ENCODE peak calls at places on chromosomes 5 and 9, in seven cellular contexts. C, K, X, Z, M, R and F are unnamed samples.

GRCh38 chr5:50749873-50750272 is 83.4 kb downstream of the PARP8 start:
- DNase-seq in R (no peak), K (no peak), M (no peak), X (no peak), C (no peak), Z (no peak), F (no peak)

GRCh38 chr5:72470817-72471216 is 36.4 kb downstream of the ZNF366 start:
- DNase-seq in Z (no peak), K (no peak), M (no peak), R (no peak), C (no peak), X (no peak), F (peak; percentile 55)

GRCh38 chr5:149641000-149641576 is 59.8 kb downstream of the ARHGEF37 start:
- DNase-seq in K (no peak), R (no peak), C (no peak), Z (no peak), M (peak; percentile 85), X (peak; percentile 67), F (peak; percentile 41)

GRCh38 chr5:140140435-140140834 is 14.7 kb downstream of the IGIP start:
- DNase-seq in X (no peak), R (no peak), C (no peak), K (no peak), Z (no peak), M (no peak), F (peak; percentile 38)

GRCh38 chr5:88675758-88676636 is 207.0 kb downstream of the MEF2C start:
- DNase-seq in X (peak; percentile 29), Z (no peak), M (no peak), C (peak; percentile 78), K (peak; percentile 34), R (no peak), F (no peak)

GRCh38 chr9:3845549-3845948 is 319.7 kb upstream of the RFX3 start:
- DNase-seq in Z (no peak), M (no peak), K (no peak), X (no peak), R (no peak), C (no peak), F (no peak)

GRCh38 chr9:134544388-134545212 is 97.0 kb upstream of the COL5A1 start:
- DNase-seq in C (no peak), X (no peak), K (no peak), M (peak; percentile 15), Z (no peak), R (peak; percentile 36), F (no peak)

GRCh38 chr9:73869261-73869660 is 627.9 kb upstream of the RORB start:
- DNase-seq in M (peak; percentile 13), K (no peak), C (no peak), X (peak; percentile 25), R (no peak), Z (peak; percentile 30), F (no peak)

GRCh38 chr9:126754436-126755324 is 50.2 kb upstream of the ZBTB43 start:
- DNase-seq in X (no peak), Z (no peak), C (no peak), M (no peak), K (no peak), R (no peak), F (no peak)

GRCh38 chr5:167081561-167081960 is 1209.9 kb upstream of the WWC1 start:
- DNase-seq in X (no peak), K (no peak), C (peak; percentile 32), Z (no peak), M (no peak), R (no peak), F (no peak)

GRCh38 chr5:95985249-95985648 is 23.6 kb upstream of the ELL2 start:
- DNase-seq in K (no peak), R (no peak), M (no peak), Z (no peak), X (no peak), C (no peak), F (no peak)

GRCh38 chr9:136138566-136138965 is 19.9 kb upstream of the TMEM250 start:
- DNase-seq in K (peak; percentile 63), X (peak; percentile 81), Z (no peak), M (peak; percentile 44), C (peak; percentile 69), R (peak; percentile 66), F (no peak)

GRCh38 chr9:38771593-38771992 is 51.7 kb upstream of the FAM240B start:
- DNase-seq in C (peak; percentile 58), X (no peak), R (no peak), K (no peak), M (no peak), Z (no peak), F (no peak)

GRCh38 chr9:129656795-129657390 is 8.6 kb upstream of the PRRX2 start:
- DNase-seq in X (no peak), C (no peak), Z (no peak), K (peak; percentile 39), M (peak; percentile 31), R (no peak), F (no peak)
- TF ChIP-seq JUND in X (peak; percentile 74), C (no peak), Z (no peak), K (no peak), M (no peak), R (no peak), F (no peak)

GRCh38 chr5:141969783-141970741 is 1.2 kb downstream of the RNF14 start:
- DNase-seq in Z (peak; percentile 57), X (peak; percentile 90), C (no peak), R (no peak), M (no peak), K (no peak), F (no peak)
- TF ChIP-seq JUND in Z (no peak), X (no peak), C (no peak), R (no peak), M (no peak), K (no peak), F (no peak)

GRCh38 chr9:114049453-114050225 is 28.5 kb downstream of the AMBP start:
- DNase-seq in M (no peak), C (no peak), Z (no peak), K (no peak), R (no peak), X (no peak), F (no peak)

GRCh38 chr9:114051706-114052105 is 26.4 kb downstream of the AMBP start:
- DNase-seq in X (no peak), Z (no peak), C (no peak), M (no peak), R (no peak), K (no peak), F (no peak)

GRCh38 chr9:114050646-114051045 is 27.5 kb downstream of the AMBP start:
- DNase-seq in Z (no peak), R (no peak), M (no peak), K (no peak), X (no peak), C (no peak), F (no peak)

GRCh38 chr9:114050226-114050568 is 27.9 kb downstream of the AMBP start:
- DNase-seq in Z (no peak), C (no peak), R (no peak), X (no peak), K (no peak), M (no peak), F (no peak)

DNA sequence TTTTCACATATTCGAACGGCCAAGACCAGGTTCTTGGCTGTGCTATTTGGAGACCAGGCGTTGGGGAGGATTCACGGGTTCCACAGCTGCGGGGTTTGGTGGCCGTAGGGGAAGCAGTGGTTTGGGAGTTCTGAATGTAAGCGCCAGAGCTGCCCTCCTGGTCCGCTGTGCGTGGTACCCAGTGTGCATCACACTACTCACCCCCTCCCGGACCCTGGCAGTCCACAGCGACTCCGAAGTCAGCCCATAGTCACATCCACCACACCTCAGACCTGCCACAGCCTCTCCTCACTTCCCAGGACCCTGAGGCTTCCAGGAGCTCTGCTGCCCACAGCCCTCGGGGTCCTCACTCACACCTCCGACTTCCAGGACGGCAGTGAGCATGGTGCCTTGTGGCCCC is 26.8 kb downstream of the AMBP start:
- DNase-seq in C (no peak), Z (no peak), X (no peak), R (no peak), M (no peak), K (no peak), F (no peak)
- TF ChIP-seq JUND in C (no peak), Z (no peak), X (no peak), R (no peak), M (no peak), K (no peak), F (no peak)

GRCh38 chr5:9818340-9818845 is 188.2 kb upstream of the TAS2R1 start:
- DNase-seq in Z (no peak), R (no peak), X (no peak), K (no peak), M (no peak), C (no peak), F (no peak)
- TF ChIP-seq JUND in Z (no peak), R (no peak), X (no peak), K (no peak), M (no peak), C (no peak), F (no peak)

GRCh38 chr5:109412981-109413402 is 3.2 kb upstream of the PJA2 start:
- DNase-seq in X (no peak), M (peak; percentile 64), Z (no peak), K (no peak), R (no peak), C (no peak), F (no peak)
- TF ChIP-seq JUND in X (no peak), M (no peak), Z (no peak), K (no peak), R (no peak), C (no peak), F (no peak)

GRCh38 chr5:157150995-157151394 is 8.3 kb upstream of the MED7 start:
- DNase-seq in C (no peak), R (no peak), X (no peak), M (no peak), K (no peak), Z (no peak), F (no peak)

GRCh38 chr5:157143127-157143959 is 678 bp upstream of the MED7 start:
- DNase-seq in R (no peak), Z (no peak), K (no peak), M (no peak), C (peak; percentile 64), X (peak; percentile 77), F (peak; percentile 48)

DNA sequence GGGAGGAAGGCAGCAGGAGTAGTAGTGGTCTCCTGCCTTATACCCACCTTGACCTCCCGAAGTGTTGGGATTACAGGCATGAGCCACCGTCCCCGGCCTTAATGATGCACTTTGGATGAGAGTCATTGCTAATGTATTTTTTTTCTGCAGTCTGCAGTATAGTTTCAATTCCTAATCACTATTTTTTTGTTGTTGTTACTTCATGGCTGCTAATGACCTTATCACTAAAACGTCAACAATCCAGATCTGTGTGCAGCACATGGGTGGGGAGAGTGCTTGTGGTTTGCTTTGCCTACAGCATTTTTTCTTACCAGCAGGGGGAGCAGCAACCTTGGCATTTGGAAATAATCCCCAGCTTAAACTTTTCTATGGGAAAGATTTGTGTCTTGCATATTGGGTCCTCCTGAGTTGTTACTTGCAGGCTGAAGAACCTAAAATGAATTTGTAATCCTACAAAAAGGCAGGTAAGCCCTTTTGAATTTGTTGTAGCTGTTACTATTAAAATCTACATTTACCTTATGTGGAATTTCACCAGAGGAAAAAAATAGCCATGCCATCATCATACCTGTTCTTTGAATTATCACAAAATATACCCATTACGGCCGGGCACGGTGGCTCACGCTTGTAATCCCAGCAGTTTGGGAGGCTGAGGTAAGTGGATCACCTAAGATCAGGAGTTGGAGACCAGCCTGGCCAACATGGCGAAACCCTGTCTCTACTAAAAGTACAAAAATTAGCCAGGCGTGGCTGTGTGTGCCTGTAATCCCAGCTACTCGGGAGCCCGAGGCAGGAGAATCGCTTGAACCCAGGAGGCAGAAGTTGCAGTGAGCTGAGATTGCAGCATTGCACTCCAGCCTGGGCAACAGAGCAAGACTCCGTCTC is 6.3 kb upstream of the MED7 start:
- DNase-seq in C (peak; percentile 65), K (peak; percentile 61), Z (peak; percentile 40), M (peak; percentile 47), R (peak; percentile 21), X (peak; percentile 77), F (peak; percentile 82)
- TF ChIP-seq JUND in C (no peak), K (no peak), Z (no peak), M (no peak), R (no peak), X (no peak), F (no peak)